ENCODE peak calls at places on chromosome 17, in ten cellular contexts. G, P, K, U, Q, Y, C, R, Z and I are unnamed samples.

GRCh38 chr17:74055508-74056160 is 147.8 kb upstream of the RPL38 start:
- DNase-seq in G (no peak), Q (no peak), C (no peak), Z (no peak), K (no peak), Y (no peak), P (no peak), R (no peak), U (no peak), I (no peak)

GRCh38 chr17:66952031-66952524 is 12.4 kb upstream of the CACNG4 start:
- DNase-seq in G (no peak), C (no peak), Q (no peak), Z (peak; percentile 85), U (no peak), R (no peak), Y (peak; percentile 96), K (peak; percentile 94), P (no peak), I (peak; percentile 47)

GRCh38 chr17:16222406-16222805 is 5.4 kb downstream of the PIGL start:
- DNase-seq in K (no peak), Z (no peak), C (no peak), Q (no peak), Y (no peak), R (no peak), G (no peak), U (no peak), P (no peak), I (no peak)

GRCh38 chr17:3920940-3921852 is 4.9 kb upstream of the P2RX1 start:
- DNase-seq in Y (no peak), K (no peak), Z (no peak), C (no peak), Q (no peak), G (no peak), R (no peak), P (no peak), U (no peak), I (no peak)

GRCh38 chr17:34383225-34383615 is 20.2 kb upstream of the CCL1 start:
- DNase-seq in Y (no peak), Q (no peak), P (no peak), G (no peak), C (no peak), U (no peak), R (no peak), Z (no peak), K (no peak), I (no peak)

GRCh38 chr17:46028969-46029565 is 30.0 kb downstream of the STH start:
- DNase-seq in Q (no peak), C (no peak), U (no peak), R (no peak), Y (no peak), K (no peak), P (no peak), G (no peak), Z (no peak), I (no peak)

GRCh38 chr17:39365252-39365651 is 36.2 kb downstream of the FBXL20 start:
- DNase-seq in U (no peak), G (no peak), P (no peak), Z (no peak), C (no peak), Y (no peak), Q (no peak), R (no peak), K (peak; percentile 71), I (peak; percentile 3)

GRCh38 chr17:48051706-48052486 is 3.7 kb downstream of the NFE2L1 start:
- DNase-seq in P (no peak), Y (peak; percentile 77), C (no peak), Q (no peak), G (no peak), U (no peak), Z (peak; percentile 28), R (no peak), K (peak; percentile 94), I (peak; percentile 70)

GRCh38 chr17:79075433-79075805 is 795 bp downstream of the ENGASE start:
- DNase-seq in R (no peak), C (no peak), P (peak; percentile 45), U (no peak), K (no peak), G (no peak), Y (no peak), Q (no peak), Z (no peak), I (no peak)

GRCh38 chr17:47999612-48000011 is 28.7 kb downstream of the CDK5RAP3 start:
- DNase-seq in Y (no peak), R (no peak), P (no peak), Z (no peak), K (peak; percentile 53), G (no peak), U (no peak), Q (no peak), C (no peak), I (peak; percentile 60)

GRCh38 chr17:5832886-5833285 is 237.3 kb upstream of the WSCD1 start:
- DNase-seq in U (no peak), C (no peak), G (no peak), Z (peak; percentile 19), Q (no peak), R (no peak), K (peak; percentile 67), P (peak; percentile 16), Y (no peak), I (peak; percentile 17)

GRCh38 chr17:32609085-32609484 is 122.3 kb downstream of the CDK5R1 start:
- DNase-seq in R (peak; percentile 59), G (no peak), Y (peak; percentile 58), U (no peak), Z (no peak), Q (peak; percentile 21), C (peak; percentile 69), P (peak; percentile 72), K (peak; percentile 22), I (no peak)

GRCh38 chr17:78844301-78845005 is 3.8 kb upstream of the USP36 start:
- DNase-seq in K (peak; percentile 60), U (no peak), Z (no peak), C (no peak), Q (no peak), R (no peak), Y (no peak), P (no peak), G (no peak), I (no peak)

DNA sequence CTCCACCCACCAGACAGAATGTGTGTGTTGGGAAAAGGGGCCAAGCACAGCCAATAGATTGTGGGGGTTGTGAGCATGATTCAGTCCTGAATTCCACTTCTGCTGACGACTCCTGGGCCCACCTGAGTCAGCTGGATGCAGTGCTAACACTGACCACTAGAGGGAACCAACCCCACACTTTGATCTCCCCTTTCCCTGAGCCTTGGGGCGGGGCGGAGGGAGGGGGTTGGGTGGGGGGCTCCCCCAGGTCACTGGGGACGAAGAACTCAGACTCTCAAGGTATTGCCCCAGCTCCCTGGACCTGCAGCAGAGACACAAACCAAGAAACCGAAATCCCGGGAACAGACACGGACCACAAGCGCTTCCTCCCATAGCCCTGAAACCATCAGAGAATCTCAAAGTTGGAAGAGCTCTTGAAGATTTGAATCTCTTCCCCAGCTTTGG is 621 bp upstream of the CSHL1 start:
- DNase-seq in R (no peak), Z (no peak), U (no peak), Q (no peak), Y (no peak), C (peak; percentile 18), K (peak; percentile 44), P (peak; percentile 64), G (peak; percentile 87), I (no peak)
- H3K4me3 ChIP-seq in R (no peak overlapping the region), Z (no peak overlapping the region), U (no peak overlapping the region), Q (no peak overlapping the region), Y (no peak overlapping the region), C (no peak overlapping the region), K (no peak overlapping the region), P (no peak overlapping the region), G (no peak overlapping the region), I (no peak overlapping the region)

DNA sequence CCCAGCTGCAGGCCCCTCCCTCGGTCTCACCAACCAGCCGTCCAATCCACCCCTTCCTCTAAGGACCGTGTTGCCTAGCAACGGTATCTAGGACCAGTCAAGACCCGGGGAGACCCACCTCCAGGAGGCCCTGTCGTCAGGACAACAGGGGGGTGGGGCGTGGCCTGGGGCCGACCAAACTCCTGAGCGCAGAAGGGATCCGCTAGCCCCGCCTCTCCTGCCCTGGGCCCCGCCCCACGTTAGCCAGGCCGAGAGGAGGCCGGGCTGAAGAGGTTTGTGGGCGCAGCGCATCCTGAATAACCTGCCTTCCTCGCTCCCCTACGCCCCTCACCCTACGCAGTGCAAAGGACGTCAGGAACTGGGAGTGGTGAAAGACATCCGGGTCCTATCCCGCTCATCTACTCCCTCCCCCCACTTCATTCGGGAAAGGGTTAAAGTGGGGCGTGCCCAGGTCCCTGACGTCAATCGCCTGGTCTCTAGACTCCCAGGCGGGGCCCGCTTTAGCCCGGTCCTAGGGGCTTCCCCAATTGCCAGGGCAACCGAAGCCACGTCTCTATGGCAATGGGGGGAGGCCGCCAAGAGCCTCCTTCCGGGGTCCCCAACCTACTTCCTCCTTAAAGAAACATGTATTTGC is 14.7 kb downstream of the DLG4 start:
- DNase-seq in Y (peak; percentile 61), K (peak; percentile 83), Q (no peak), P (peak; percentile 95), Z (no peak), C (peak; percentile 93), R (peak; percentile 67), U (peak; percentile 89), G (peak; percentile 97), I (peak; percentile 62)
- H3K4me3 ChIP-seq in Y (peak overlapping the region; percentile 45), K (peak overlapping the region; percentile 60), Q (peak overlapping the region; percentile 40), P (peak overlapping the region; percentile 77), Z (peak overlapping the region; percentile 56), C (no peak overlapping the region), R (peak overlapping the region; percentile 68), U (peak overlapping the region; percentile 49), G (peak overlapping the region; percentile 57), I (peak overlapping the region; percentile 47)

GRCh38 chr17:9468532-9468931 is 107.1 kb downstream of the STX8 start:
- DNase-seq in U (no peak), P (no peak), K (no peak), Q (no peak), R (no peak), C (no peak), Y (no peak), G (no peak), Z (no peak), I (no peak)
- H3K4me3 ChIP-seq in U (no peak overlapping the region), P (no peak overlapping the region), K (no peak overlapping the region), Q (no peak overlapping the region), R (no peak overlapping the region), C (no peak overlapping the region), Y (no peak overlapping the region), G (no peak overlapping the region), Z (no peak overlapping the region), I (no peak overlapping the region)

GRCh38 chr17:77163001-77163400 is 22.2 kb downstream of the SEC14L1 start:
- DNase-seq in Z (no peak), C (no peak), Q (no peak), P (no peak), R (no peak), U (no peak), G (no peak), K (no peak), Y (no peak), I (no peak)

GRCh38 chr17:77164483-77165030 is 23.8 kb downstream of the SEC14L1 start:
- DNase-seq in P (no peak), C (no peak), Q (no peak), Y (no peak), Z (no peak), K (no peak), U (no peak), R (no peak), G (no peak), I (no peak)

GRCh38 chr17:77165577-77165976 is 24.8 kb downstream of the SEC14L1 start:
- DNase-seq in Q (no peak), Y (no peak), R (no peak), K (no peak), U (no peak), G (no peak), Z (no peak), C (no peak), P (no peak), I (no peak)

GRCh38 chr17:77163521-77164280 is 22.9 kb downstream of the SEC14L1 start:
- DNase-seq in R (no peak), Q (no peak), P (no peak), U (no peak), Z (no peak), Y (no peak), G (no peak), K (no peak), C (no peak), I (no peak)

GRCh38 chr17:77167472-77168306 is 26.9 kb downstream of the SEC14L1 start:
- DNase-seq in U (no peak), Y (no peak), R (no peak), K (no peak), G (no peak), Z (no peak), C (no peak), P (no peak), Q (no peak), I (no peak)
- H3K4me3 ChIP-seq in U (no peak overlapping the region), Y (no peak overlapping the region), R (no peak overlapping the region), K (no peak overlapping the region), G (no peak overlapping the region), Z (no peak overlapping the region), C (no peak overlapping the region), P (no peak overlapping the region), Q (no peak overlapping the region), I (no peak overlapping the region)